ENCODE peak calls at places on chromosome 15, in ten cellular contexts. E is endothelial cell of umbilical vein, A is A549, Y is psoas muscle, M is tibial artery, L is body of pancreas, G is lung, H is neural progenitor cell, S is foreskin keratinocyte, P is spleen. R is an unnamed sample.

GRCh38 chr15:83810110-83810509 is 156.2 kb downstream of the ADAMTSL3 start:
- DNase-seq in M (no peak), G (no peak), P (no peak), L (no peak), E (no peak), Y (no peak), S (peak; percentile 90), H (no peak), A (no peak), R (no peak)

GRCh38 chr15:67018026-67018425 is 47.4 kb upstream of the SMAD3 start:
- DNase-seq in S (no peak), M (no peak), L (no peak), H (no peak), A (no peak), P (no peak), E (no peak), Y (no peak), G (no peak), R (no peak)

GRCh38 chr15:71015342-71015741 is 99.9 kb upstream of the THSD4 start:
- DNase-seq in H (no peak), A (no peak), P (no peak), M (no peak), L (no peak), E (no peak), Y (no peak), G (no peak), S (no peak), R (no peak)

GRCh38 chr15:65870889-65871533 is 1.7 kb downstream of the RAB11A start:
- DNase-seq in E (peak; percentile 76), Y (no peak), G (no peak), M (no peak), A (peak; percentile 79), L (no peak), H (no peak), P (no peak), S (peak; percentile 73), R (peak; percentile 65)

GRCh38 chr15:75577401-75578205 is 1.5 kb downstream of the PTPN9 start:
- DNase-seq in Y (no peak), H (no peak), E (peak; percentile 26), A (no peak), P (no peak), L (no peak), S (no peak), M (no peak), G (no peak), R (no peak)

GRCh38 chr15:26771168-26771916 is 1.5 kb downstream of the GABRB3 start:
- DNase-seq in E (no peak), L (peak; percentile 43), M (no peak), G (no peak), A (no peak), H (peak; percentile 94), Y (peak; percentile 15), S (no peak), P (no peak), R (peak; percentile 1)

GRCh38 chr15:76147906-76148553 is 88.2 kb downstream of the TMEM266 start:
- DNase-seq in A (peak; percentile 96), G (peak; percentile 47), M (no peak), Y (peak; percentile 64), L (peak; percentile 63), H (peak; percentile 76), P (peak; percentile 88), E (peak; percentile 28), S (peak; percentile 19), R (peak; percentile 57)

GRCh38 chr15:66835558-66835878 is 133.5 kb downstream of the SMAD6 start:
- DNase-seq in L (no peak), P (peak; percentile 67), Y (no peak), A (no peak), M (no peak), E (no peak), G (no peak), H (no peak), S (no peak), R (no peak)

GRCh38 chr15:68258684-68259083 is 18.9 kb upstream of the FEM1B start:
- DNase-seq in Y (peak; percentile 44), P (no peak), L (no peak), G (no peak), A (no peak), M (peak; percentile 73), H (no peak), E (no peak), S (no peak), R (no peak)

GRCh38 chr15:90665288-90666134 is 51.6 kb upstream of the BLM start:
- DNase-seq in A (peak; percentile 95), G (peak; percentile 66), H (no peak), P (peak; percentile 90), S (peak; percentile 64), Y (peak; percentile 70), E (peak; percentile 19), M (peak; percentile 70), L (peak; percentile 61), R (peak; percentile 58)

GRCh38 chr15:59369597-59369996 is 3.1 kb downstream of the MYO1E start:
- DNase-seq in A (no peak), E (no peak), H (no peak), G (no peak), P (no peak), M (no peak), Y (no peak), L (no peak), S (peak; percentile 71), R (no peak)

DNA sequence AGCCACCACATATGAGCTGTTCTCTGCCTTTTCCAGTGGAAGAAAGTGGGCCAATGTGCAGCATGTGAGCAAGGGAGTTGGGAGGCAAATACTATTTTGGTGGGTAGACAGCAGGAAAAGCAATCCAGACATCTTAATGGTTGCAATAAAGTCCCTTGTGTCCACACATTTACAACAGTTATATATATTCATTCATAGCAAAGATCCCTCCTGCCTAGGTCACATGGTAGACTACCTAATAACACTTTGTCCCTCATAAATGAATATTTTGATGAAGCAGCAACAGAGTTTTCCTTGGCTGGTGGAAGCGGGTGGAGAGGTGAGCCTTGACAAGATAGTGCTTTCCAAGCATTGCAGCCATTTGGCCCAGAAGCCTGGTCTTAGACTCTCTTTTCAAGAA is 6.2 kb upstream of the NSMCE3 start:
- DNase-seq in P (no peak), E (no peak), H (no peak), Y (no peak), S (no peak), A (no peak), G (no peak), M (no peak), L (no peak), R (no peak)
- H3K4me1 ChIP-seq in P (peaks cover 2% of the 10 kb centered on the region), E (no peaks in the 10 kb centered on the region), H (peaks cover 5% of the 10 kb centered on the region), Y (no peaks in the 10 kb centered on the region), S (peaks cover 16% of the 10 kb centered on the region), A (no peaks in the 10 kb centered on the region), G (no peaks in the 10 kb centered on the region), M (no peaks in the 10 kb centered on the region), L (no peaks in the 10 kb centered on the region), R (no peaks in the 10 kb centered on the region)

GRCh38 chr15:53974121-53974520 is 4.1 kb upstream of the UNC13C start:
- DNase-seq in L (no peak), S (no peak), H (no peak), G (no peak), E (no peak), Y (no peak), P (no peak), M (no peak), A (no peak), R (no peak)

GRCh38 chr15:53979051-53979788 is 979 bp downstream of the UNC13C start:
- DNase-seq in L (no peak), E (no peak), G (no peak), Y (no peak), P (no peak), S (no peak), A (no peak), M (no peak), H (no peak), R (no peak)

GRCh38 chr15:53974813-53975212 is 3.4 kb upstream of the UNC13C start:
- DNase-seq in Y (no peak), H (no peak), S (no peak), M (no peak), E (no peak), P (no peak), L (no peak), G (no peak), A (no peak), R (no peak)

GRCh38 chr15:53978248-53978906 is at the start of gene UNC13C:
- DNase-seq in G (no peak), M (peak; percentile 26), A (peak; percentile 7), Y (peak; percentile 23), E (no peak), S (peak; percentile 13), L (peak; percentile 18), H (peak; percentile 51), P (no peak), R (no peak)

GRCh38 chr15:53976844-53977392 is 1.3 kb upstream of the UNC13C start:
- DNase-seq in S (peak; percentile 4), E (no peak), A (no peak), Y (peak; percentile 30), H (peak; percentile 28), G (no peak), P (no peak), L (no peak), M (peak; percentile 25), R (no peak)
- TF ChIP-seq CTCF in S (peak; percentile 55), E (no peak), A (peak; percentile 25), Y (no peak), H (peak; percentile 38), G (no peak), P (no peak), L (no peak), M (peak; percentile 77), R (no peak)

GRCh38 chr15:57224664-57225063 is 151.6 kb upstream of the CGNL1 start:
- DNase-seq in H (no peak), P (no peak), L (no peak), G (no peak), M (no peak), S (peak; percentile 34), Y (no peak), A (no peak), E (no peak), R (no peak)

GRCh38 chr15:57227899-57228298 is 148.4 kb upstream of the CGNL1 start:
- DNase-seq in S (no peak), G (no peak), Y (no peak), E (no peak), H (no peak), P (no peak), M (no peak), L (no peak), A (no peak), R (peak; percentile 68)

GRCh38 chr15:57223887-57224286 is 152.4 kb upstream of the CGNL1 start:
- DNase-seq in L (no peak), E (no peak), A (no peak), H (no peak), M (no peak), S (no peak), Y (no peak), G (no peak), P (no peak), R (no peak)

GRCh38 chr15:57223345-57223744 is 153.0 kb upstream of the CGNL1 start:
- DNase-seq in A (no peak), S (no peak), M (no peak), P (no peak), E (no peak), G (no peak), Y (no peak), H (no peak), L (no peak), R (no peak)

GRCh38 chr15:57227181-57227580 is 149.1 kb upstream of the CGNL1 start:
- DNase-seq in H (peak; percentile 30), S (no peak), A (no peak), Y (no peak), G (no peak), L (no peak), P (no peak), E (no peak), M (no peak), R (peak; percentile 49)
- H3K4me1 ChIP-seq in H (peaks cover 33% of the 10 kb centered on the region), S (no peaks in the 10 kb centered on the region), A (no peaks in the 10 kb centered on the region), Y (peaks cover 10% of the 10 kb centered on the region), G (no peaks in the 10 kb centered on the region), L (no peaks in the 10 kb centered on the region), P (no peaks in the 10 kb centered on the region), E (no peaks in the 10 kb centered on the region), M (no peaks in the 10 kb centered on the region), R (peaks cover 87% of the 10 kb centered on the region)

GRCh38 chr15:50116477-50116876 is 2.6 kb downstream of the ATP8B4 start:
- DNase-seq in Y (no peak), L (no peak), S (peak; percentile 33), M (no peak), E (peak; percentile 6), G (no peak), H (peak; percentile 65), P (no peak), A (peak; percentile 17), R (peak; percentile 12)
- TF ChIP-seq CTCF in Y (no peak), L (no peak), S (peak; percentile 61), M (no peak), E (no peak), G (no peak), H (peak; percentile 57), P (no peak), A (peak; percentile 48), R (peak; percentile 42)

R was measured in A673.